ENCODE peak calls at places on chromosomes 4 and X, in four cellular contexts. R is astrocyte of the spinal cord, N is MM.1S, M is sigmoid colon. H is an unnamed sample.

GRCh38 chr4:160276785-160277325 is 1174.0 kb downstream of the RAPGEF2 start:
- DNase-seq in R (no peak), N (no peak), M (no peak), H (no peak)

GRCh38 chr4:86497980-86498379 is 96.1 kb upstream of the PTPN13 start:
- DNase-seq in R (no peak), N (no peak), M (no peak), H (no peak)

GRCh38 chr4:40575846-40576245 is 53.8 kb downstream of the RBM47 start:
- DNase-seq in R (no peak), N (no peak), M (no peak), H (no peak)

GRCh38 chr4:153553155-153553819 is 87.1 kb downstream of the TMEM131L start:
- DNase-seq in R (no peak), N (no peak), M (no peak), H (no peak)

GRCh38 chr4:96952610-96953009 is 1112.7 kb downstream of the PDHA2 start:
- DNase-seq in R (no peak), N (no peak), M (no peak), H (no peak)

GRCh38 chrX:144586756-144587155 is 660.5 kb upstream of the SPANXN1 start:
- DNase-seq in R (peak), N (peak), M (no peak), H (no peak)

GRCh38 chr4:120317713-120318112 is 251.1 kb upstream of the MAD2L1 start:
- DNase-seq in R (no peak), N (no peak), M (no peak), H (no peak)

GRCh38 chr4:139901516-139902327 is 236.1 kb downstream of the MGST2 start:
- DNase-seq in R (peak), N (no peak), M (no peak), H (no peak)

GRCh38 chrX:154355094-154355775 is 19.2 kb downstream of the FLNA start:
- DNase-seq in R (no peak), N (no peak), M (no peak), H (no peak)

GRCh38 chr4:79923290-79923689 is 149.7 kb downstream of the ANTXR2 start:
- DNase-seq in R (no peak), N (no peak), M (no peak), H (no peak)

GRCh38 chrX:109626637-109627036 is 1.7 kb upstream of the KCNE5 start:
- DNase-seq in R (no peak), N (no peak), M (no peak), H (no peak)

GRCh38 chr4:19547463-19547862 is 704.2 kb upstream of the SLIT2 start:
- DNase-seq in R (no peak), N (no peak), M (no peak), H (no peak)

GRCh38 chr4:66178901-66179300 is 508.6 kb upstream of the EPHA5 start:
- DNase-seq in R (peak), N (no peak), M (no peak), H (no peak)

GRCh38 chr4:6885953-6886557 is 23.6 kb upstream of the TBC1D14 start:
- DNase-seq in R (peak), N (no peak), M (peak), H (peak)

GRCh38 chr4:139890810-139891209 is 225.2 kb downstream of the MGST2 start:
- DNase-seq in R (peak), N (no peak), M (no peak), H (no peak)

GRCh38 chr4:142549726-142550463 is 296.2 kb downstream of the INPP4B start:
- DNase-seq in R (peak), N (no peak), M (no peak), H (no peak)

GRCh38 chrX:24169211-24169610 is 19.7 kb downstream of the ZFX start:
- DNase-seq in R (no peak), N (no peak), M (no peak), H (peak)

GRCh38 chrX:107978707-107979307 is 3.4 kb downstream of the TEX13B start:
- DNase-seq in R (peak), N (no peak), M (no peak), H (no peak)

GRCh38 chr4:6749340-6750171 is 33.0 kb upstream of the KIAA0232 start:
- DNase-seq in R (peak), N (no peak), M (peak), H (no peak)

DNA sequence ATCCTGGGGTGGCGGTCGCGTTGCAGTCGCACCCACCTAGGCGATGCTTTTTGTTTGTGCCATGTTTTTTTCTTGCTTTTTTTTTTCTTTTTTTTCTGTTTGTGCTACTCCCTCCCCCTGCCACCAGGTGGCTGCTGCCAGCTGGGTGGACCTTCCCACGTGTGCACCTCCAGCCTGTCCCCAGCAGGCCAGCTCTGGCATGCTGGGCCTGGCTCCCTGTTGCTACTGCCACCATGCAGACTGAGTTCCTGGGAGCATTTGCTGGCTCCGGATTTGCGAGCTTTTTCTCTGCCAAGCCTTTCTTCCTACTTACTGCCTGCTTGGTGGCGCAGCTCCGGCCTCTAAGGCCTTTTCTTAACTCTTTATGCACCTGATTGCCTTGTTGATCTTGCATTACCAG is 161.2 kb upstream of the WDFY3 start:
- DNase-seq in R (peak), N (peak), M (no peak), H (peak)
- TF ChIP-seq CTCF in R (peak), N (peak), M (no peak), H (peak)

DNA sequence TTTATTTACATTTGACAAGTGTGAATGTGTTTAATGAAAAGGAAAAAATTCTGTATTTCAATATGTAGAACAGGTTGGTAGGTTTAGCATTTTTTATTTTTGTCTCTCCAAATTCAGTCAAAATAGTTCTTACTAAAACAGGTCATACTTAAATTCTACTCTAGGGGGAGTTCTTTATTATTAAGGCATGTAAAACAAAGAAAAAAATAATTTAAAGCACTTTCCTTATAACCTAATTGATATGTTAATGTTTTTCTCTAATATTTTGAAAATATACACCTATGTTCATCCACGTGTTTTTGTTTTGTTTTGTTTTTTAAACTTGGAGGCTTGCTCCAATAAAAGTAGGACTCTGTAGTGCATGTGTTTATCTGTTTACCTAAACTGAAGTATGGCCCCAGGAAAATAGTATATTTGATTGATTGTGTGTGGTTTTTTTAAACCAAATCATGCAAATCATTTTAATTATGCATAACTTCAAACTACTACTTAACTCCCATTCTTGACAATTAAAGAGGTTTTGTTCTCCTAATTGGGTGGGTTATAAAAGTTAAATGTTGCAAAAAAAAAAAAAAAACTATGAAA is 562.7 kb downstream of the RPA4 start:
- DNase-seq in R (peak), N (peak), M (no peak), H (no peak)
- TF ChIP-seq CTCF in R (peak), N (peak), M (no peak), H (no peak)

DNA sequence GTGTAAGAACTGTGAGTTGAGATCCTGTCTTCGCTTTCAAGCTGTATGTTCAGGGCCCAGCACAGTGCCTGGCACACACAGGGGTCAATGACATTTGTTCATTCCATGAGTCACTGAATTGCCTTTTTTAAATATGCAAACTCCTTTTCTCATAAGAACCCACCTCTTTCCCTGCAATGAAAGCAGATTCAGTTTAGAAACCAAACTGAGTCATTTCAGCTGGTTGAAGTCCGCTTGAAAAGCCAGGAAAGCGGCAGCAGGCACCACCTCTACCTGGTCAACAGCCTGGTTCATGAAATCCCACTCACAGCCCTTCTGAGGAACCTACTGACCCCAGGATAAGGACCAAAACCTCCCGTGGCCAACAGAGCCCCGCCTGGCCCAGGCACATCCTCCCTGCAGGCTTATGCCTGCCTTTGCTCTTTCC is 4.5 kb upstream of the C1QTNF7 start:
- DNase-seq in R (no peak), N (no peak), M (no peak), H (no peak)
- TF ChIP-seq CTCF in R (no peak), N (no peak), M (no peak), H (no peak)

GRCh38 chrX:114712466-114712865 is 128.6 kb downstream of the HTR2C start:
- DNase-seq in R (no peak), N (no peak), M (no peak), H (no peak)

DNA sequence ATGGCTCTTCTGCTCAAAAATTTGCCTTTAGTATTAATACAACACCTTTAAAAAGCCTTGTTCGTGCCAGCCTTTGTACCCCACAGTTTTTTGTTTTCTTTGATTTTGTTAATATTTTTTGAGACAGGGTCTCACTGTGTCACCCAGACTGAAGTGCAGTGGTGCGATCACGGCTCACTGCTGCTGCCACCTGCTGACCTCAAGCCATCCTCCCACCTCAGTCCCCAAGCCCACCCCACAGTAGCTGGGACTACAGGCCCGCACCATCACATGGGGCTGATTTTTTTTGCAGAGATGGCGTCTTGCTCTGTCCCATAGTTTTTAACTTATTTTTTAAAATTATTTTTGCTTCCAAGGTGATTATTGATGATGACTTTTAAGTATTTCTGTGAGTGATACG is 134.0 kb downstream of the HTR2C start:
- DNase-seq in R (no peak), N (no peak), M (no peak), H (no peak)
- TF ChIP-seq CTCF in R (peak), N (peak), M (no peak), H (peak)

H was measured in GM13977.